ENCODE peak calls at places on chromosomes 2 and 18, in four cellular contexts. N, C, Q and V are unnamed samples. For H3K27me3, the result is how much of the 10 kb centered on the place peaks cover.

GRCh38 chr2:55961318-55961911 is 37.8 kb upstream of the EFEMP1 start:
- DNase-seq in N (peak), C (no peak), Q (peak), V (peak)

GRCh38 chr2:191250400-191250799 is 5.2 kb downstream of the MYO1B start:
- DNase-seq in Q (peak), N (no peak), C (no peak), V (no peak)

GRCh38 chr2:10097352-10098148 is 17.3 kb upstream of the CYS1 start:
- DNase-seq in Q (peak), N (peak), C (peak), V (peak)

GRCh38 chr2:150136901-150137300 is 350.6 kb downstream of the RND3 start:
- DNase-seq in C (no peak), N (no peak), Q (no peak), V (no peak)

GRCh38 chr2:8566155-8566670 is 115.6 kb upstream of the ID2 start:
- DNase-seq in Q (no peak), N (no peak), C (no peak), V (no peak)

GRCh38 chr2:128386066-128386465 is 67.4 kb upstream of the HS6ST1 start:
- DNase-seq in Q (no peak), C (no peak), N (no peak), V (no peak)

GRCh38 chr2:129864719-129865118 is 114.7 kb upstream of the RAB6C start:
- DNase-seq in C (no peak), N (no peak), Q (no peak), V (no peak)

GRCh38 chr2:142585785-142586184 is 291.7 kb upstream of the KYNU start:
- DNase-seq in Q (no peak), N (no peak), C (no peak), V (no peak)

GRCh38 chr2:233463586-233463985 is 103.0 kb downstream of the USP40 start:
- DNase-seq in Q (no peak), N (no peak), C (no peak), V (no peak)

GRCh38 chr18:21391074-21391673 is 149.1 kb downstream of the GREB1L start:
- DNase-seq in Q (peak), N (no peak), C (no peak), V (peak)

GRCh38 chr18:78904179-78904531 is 75.5 kb upstream of the SALL3 start:
- DNase-seq in Q (no peak), N (no peak), C (no peak), V (no peak)

GRCh38 chr2:220370764-220371163 is 743.3 kb downstream of the SLC4A3 start:
- DNase-seq in Q (no peak), C (no peak), N (no peak), V (no peak)

GRCh38 chr18:47215554-47216138 is 35.8 kb downstream of the SKOR2 start:
- DNase-seq in N (peak), C (peak), Q (peak), V (peak)

GRCh38 chr18:67433971-67434370 is 82.5 kb downstream of the DSEL start:
- DNase-seq in N (no peak), Q (no peak), C (no peak), V (no peak)

GRCh38 chr2:71082402-71083252 is 14.2 kb downstream of the NAGK start:
- DNase-seq in Q (no peak), N (no peak), C (no peak), V (no peak)

GRCh38 chr18:7830468-7830867 is 263.4 kb downstream of the PTPRM start:
- DNase-seq in Q (no peak), N (no peak), C (no peak), V (no peak)

GRCh38 chr2:2650608-2651375 is 319.7 kb upstream of the MYT1L start:
- DNase-seq in C (no peak), N (no peak), Q (no peak), V (no peak)

GRCh38 chr2:96321230-96322103 is 3.6 kb upstream of the ITPRIPL1 start:
- DNase-seq in Q (peak), N (peak), C (peak), V (peak)

GRCh38 chr2:239245872-239246701 is 154.7 kb downstream of the HDAC4 start:
- DNase-seq in N (no peak), C (peak), Q (no peak), V (peak)

GRCh38 chr2:65491381-65491903 is 59.0 kb upstream of the SPRED2 start:
- DNase-seq in N (no peak), C (no peak), Q (peak), V (no peak)

GRCh38 chr2:236317938-236318396 is 53.8 kb upstream of the ASB18 start:
- DNase-seq in Q (no peak), C (peak), N (no peak), V (peak)

GRCh38 chr2:145292166-145292565 is 772.2 kb upstream of the ZEB2 start:
- DNase-seq in Q (no peak), C (no peak), N (no peak), V (no peak)

GRCh38 chr2:9761547-9761946 is 81.7 kb upstream of the TAF1B start:
- DNase-seq in Q (no peak), N (no peak), C (no peak), V (no peak)

GRCh38 chr2:202682274-202682673 is 47.5 kb downstream of the FAM117B start:
- DNase-seq in C (no peak), Q (no peak), N (no peak), V (no peak)

GRCh38 chr2:9178905-9179571 is 27.6 kb upstream of the ASAP2 start:
- DNase-seq in C (peak), Q (peak), N (no peak), V (peak)

GRCh38 chr2:190973726-190974628 is 40.0 kb downstream of the STAT1 start:
- DNase-seq in C (no peak), Q (no peak), N (no peak), V (no peak)

GRCh38 chr18:27185025-27185763 is at the start of gene CHST9:
- DNase-seq in Q (no peak), N (peak), C (peak), V (no peak)

GRCh38 chr2:238868067-238868524 is 20.2 kb downstream of the TWIST2 start:
- DNase-seq in N (no peak), C (no peak), Q (peak), V (no peak)

GRCh38 chr2:218282173-218282991 is 9.9 kb downstream of the TMBIM1 start:
- DNase-seq in N (no peak), Q (peak), C (peak), V (no peak)

GRCh38 chr2:67604360-67604759 is 207.2 kb downstream of the ETAA1 start:
- DNase-seq in N (no peak), C (no peak), Q (peak), V (no peak)

GRCh38 chr18:4433762-4434161 is 21.3 kb downstream of the DLGAP1 start:
- DNase-seq in C (no peak), N (no peak), Q (peak), V (no peak)

GRCh38 chr18:10074122-10074521 is 160.3 kb downstream of the VAPA start:
- DNase-seq in C (no peak), Q (no peak), N (no peak), V (no peak)

GRCh38 chr18:10067670-10068659 is 154.1 kb downstream of the VAPA start:
- DNase-seq in N (no peak), C (no peak), Q (no peak), V (no peak)

GRCh38 chr18:10065296-10065695 is 151.5 kb downstream of the VAPA start:
- DNase-seq in N (no peak), Q (no peak), C (no peak), V (no peak)

GRCh38 chr18:10072659-10073309 is 159.0 kb downstream of the VAPA start:
- DNase-seq in C (peak), N (no peak), Q (peak), V (no peak)

GRCh38 chr18:10070581-10071000 is 156.8 kb downstream of the VAPA start:
- DNase-seq in C (no peak), N (no peak), Q (peak), V (no peak)
- H3K27ac ChIP-seq in C (no peak), N (no peak), Q (no peak), V (no peak)

GRCh38 chr2:118844261-118845004 is 3.0 kb downstream of the EN1 start:
- DNase-seq in N (no peak), C (no peak), Q (peak), V (no peak)

GRCh38 chr2:118845005-118845842 is 2.2 kb downstream of the EN1 start:
- DNase-seq in Q (peak), C (no peak), N (no peak), V (no peak)

GRCh38 chr2:118846667-118847446 is 591 bp downstream of the EN1 start:
- DNase-seq in N (no peak), Q (peak), C (no peak), V (no peak)

GRCh38 chr2:118847447-118848172 is at the start of gene EN1:
- DNase-seq in Q (peak), N (no peak), C (no peak), V (no peak)

DNA sequence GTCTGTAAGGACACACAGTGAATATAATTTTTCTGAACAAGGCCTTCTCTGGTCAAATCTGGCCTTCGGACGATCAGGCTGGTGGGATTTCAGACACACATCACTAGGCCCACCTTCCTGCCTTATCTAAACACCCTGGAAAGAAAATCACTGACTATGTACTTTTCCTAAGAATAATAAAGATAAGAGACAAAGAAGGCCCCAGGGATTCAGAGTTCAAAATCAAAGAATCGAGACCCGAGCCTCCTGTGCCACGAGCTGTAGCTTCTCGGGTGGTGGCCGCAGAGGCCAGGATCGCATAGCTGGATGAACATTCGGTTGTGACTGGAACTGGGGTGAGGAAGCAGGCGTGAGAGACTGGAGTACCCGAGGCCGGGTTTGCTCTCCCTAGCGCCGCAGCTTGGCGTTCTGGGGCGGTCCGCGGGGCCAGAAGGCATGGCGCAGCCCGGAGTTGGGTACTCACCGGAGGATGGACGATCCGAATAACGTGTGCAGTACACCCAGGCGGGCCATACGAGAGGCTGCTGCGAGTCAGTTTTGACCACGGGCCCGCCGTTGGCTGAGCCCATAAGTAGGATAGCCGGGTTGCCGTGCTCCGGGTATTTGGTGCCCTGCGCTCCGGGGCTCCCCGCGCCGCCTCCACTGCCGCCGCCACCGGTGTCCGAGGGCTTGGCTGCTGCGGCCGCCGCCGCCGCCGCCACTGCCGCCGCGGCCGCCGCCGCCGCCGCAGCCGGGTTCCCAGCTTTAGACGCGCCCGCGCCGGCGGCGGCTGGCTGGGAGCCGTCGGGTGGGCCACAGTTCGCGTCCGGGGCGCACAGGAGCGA is 1.4 kb downstream of the EN1 start:
- DNase-seq in N (no peak), Q (peak), C (no peak), V (no peak)
- H3K27me3 ChIP-seq in N (half or more), Q (under half), C (under half), V (under half)

GRCh38 chr2:231513746-231514224 is 16.5 kb downstream of the NMUR1 start:
- DNase-seq in Q (peak), N (no peak), C (no peak), V (no peak)
- H3K4me3 ChIP-seq in Q (peak), N (peak), C (peak), V (peak)

DNA sequence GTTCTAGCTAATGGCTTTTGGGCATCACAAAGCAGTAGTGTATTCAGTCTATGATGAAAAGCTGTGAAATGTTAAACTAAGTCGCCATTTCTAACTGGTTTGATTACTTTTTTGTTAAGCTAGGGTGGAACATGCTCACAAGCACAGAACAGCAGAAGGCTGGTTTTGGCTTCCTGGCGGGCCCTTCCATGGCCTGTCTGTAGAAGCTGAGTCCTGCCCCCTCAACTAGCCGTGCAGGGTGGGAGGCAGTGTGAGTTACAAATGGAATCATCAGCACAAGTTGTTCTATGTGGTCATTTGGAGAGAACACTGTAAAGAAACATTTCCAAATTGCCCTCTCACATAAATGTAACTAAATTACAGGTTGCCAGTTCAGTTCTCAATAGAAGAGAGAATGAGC is 290.8 kb downstream of the ALPK2 start:
- DNase-seq in Q (no peak), N (no peak), C (no peak), V (no peak)
- H3K27ac ChIP-seq in Q (no peak), N (no peak), C (peak), V (no peak)

GRCh38 chr2:85761946-85762345 is 8.2 kb downstream of the ATOH8 start:
- DNase-seq in C (no peak), Q (no peak), N (no peak), V (no peak)
- H3K27me3 ChIP-seq in C (under half), Q (under half), N (under half), V (under half)

GRCh38 chr2:27497288-27497627 is 619 bp downstream of the GCKR start:
- DNase-seq in C (no peak), N (no peak), Q (no peak), V (no peak)
- H3K4me3 ChIP-seq in C (no peak), N (no peak), Q (no peak), V (no peak)